ENCODE peak calls at places on chromosomes 13 and 19, in eight cellular contexts. B is CD8-positive, alpha-beta T cell; Y is left ventricle myocardium superior; Z is gastroesophageal sphincter; P is left cardiac atrium; O is aorta; F is PC-3; Q is activated naive CD8-positive, alpha-beta T cell treated with anti-CD3 and anti-CD28 coated beads, Interleukin-2, amount 10 ng/mL, durations not matched to agents 7 days and 5 days. U is an unnamed sample.

GRCh38 chr13:57128909-57129308 is 11.8 kb upstream of the PRR20A start:
- ATAC-seq in Z (no peak), P (no peak), Y (no peak), B (no peak), O (no peak), F (peak), Q (no peak), U (no peak)

GRCh38 chr13:24495151-24495729 is 17.3 kb downstream of the PARP4 start:
- ATAC-seq in O (no peak), B (no peak), Q (no peak), P (no peak), Z (no peak), F (no peak), Y (no peak), U (no peak)

GRCh38 chr19:17455711-17456123 is 5.0 kb downstream of the NXNL1 start:
- ATAC-seq in Z (no peak), B (no peak), P (no peak), O (no peak), F (peak), Y (no peak), Q (no peak), U (peak)

GRCh38 chr19:1863308-1863637 is at the start of gene KLF16:
- ATAC-seq in O (no peak), F (no peak), P (no peak), Q (no peak), Z (no peak), Y (no peak), B (no peak), U (no peak)

GRCh38 chr13:37680137-37680536 is 81.6 kb upstream of the POSTN start:
- ATAC-seq in Z (no peak), P (no peak), Y (no peak), O (no peak), B (no peak), F (no peak), Q (no peak), U (no peak)

GRCh38 chr19:6531163-6531955 is 533 bp downstream of the TNFSF9 start:
- ATAC-seq in O (no peak), P (no peak), F (peak), Q (peak), B (no peak), Z (no peak), Y (no peak), U (peak)

GRCh38 chr19:11673608-11674041 is 65.1 kb downstream of the ZNF823 start:
- ATAC-seq in Z (peak), F (no peak), Q (no peak), Y (peak), B (no peak), P (peak), O (peak), U (no peak)

GRCh38 chr19:12873891-12874745 is 7.1 kb downstream of the DNASE2 start:
- ATAC-seq in P (no peak), F (no peak), Q (no peak), B (no peak), Z (no peak), O (peak), Y (no peak), U (no peak)

GRCh38 chr13:98297043-98297442 is 120.0 kb upstream of the RNF113B start:
- ATAC-seq in F (no peak), P (no peak), B (no peak), Q (no peak), Y (no peak), Z (no peak), O (no peak), U (no peak)

GRCh38 chr19:17539288-17540117 is 15.9 kb upstream of the COLGALT1 start:
- ATAC-seq in B (peak), Z (peak), P (peak), F (peak), Y (peak), O (peak), Q (peak), U (peak)

GRCh38 chr13:30103161-30103858 is 204.0 kb downstream of the KATNAL1 start:
- ATAC-seq in F (no peak), Z (no peak), Y (no peak), B (no peak), Q (no peak), P (no peak), O (no peak), U (peak)

GRCh38 chr13:108200781-108201398 is 14.4 kb downstream of the LIG4 start:
- ATAC-seq in B (no peak), F (peak), P (no peak), Z (no peak), Y (no peak), O (no peak), Q (no peak), U (no peak)